ENCODE peak calls at places on chromosomes 12 and 14, in five cellular contexts. A is GM23338, W is NCI-H2081, O is Caki2, E is stromal cell of bone marrow. R is an unnamed sample.

GRCh38 chr12:28563926-28564325 is 373.7 kb downstream of the CCDC91 start:
- DNase-seq in E (peak), W (no peak), A (no peak), O (no peak), R (no peak)

GRCh38 chr14:75234173-75234855 is 44.3 kb upstream of the FOS start:
- DNase-seq in W (no peak), A (no peak), E (no peak), O (no peak), R (no peak)

GRCh38 chr12:28177461-28177860 is 12.8 kb upstream of the CCDC91 start:
- DNase-seq in O (no peak), A (no peak), E (no peak), W (no peak), R (no peak)

GRCh38 chr12:47422656-47423055 is 283.2 kb downstream of the RPAP3 start:
- DNase-seq in A (no peak), E (peak), O (no peak), W (no peak), R (no peak)

GRCh38 chr12:78928200-78929074 is 63.9 kb downstream of the SYT1 start:
- DNase-seq in W (no peak), O (peak), E (peak), A (no peak), R (no peak)

GRCh38 chr12:88590851-88591250 is 10.6 kb upstream of the KITLG start:
- DNase-seq in A (no peak), W (no peak), O (no peak), E (no peak), R (no peak)

GRCh38 chr12:124396544-124397398 is 101.9 kb downstream of the RFLNA start:
- DNase-seq in O (no peak), A (no peak), W (peak), E (no peak), R (no peak)

GRCh38 chr14:81455344-81455743 is 55.2 kb upstream of the STON2 start:
- DNase-seq in O (no peak), E (no peak), W (no peak), A (no peak), R (no peak)

GRCh38 chr14:61568572-61569011 is 126.7 kb upstream of the HIF1A start:
- DNase-seq in A (peak), E (no peak), O (no peak), W (no peak), R (no peak)

GRCh38 chr12:8960185-8960584 is 10.7 kb upstream of the M6PR start:
- DNase-seq in E (no peak), O (no peak), W (no peak), A (no peak), R (no peak)